ENCODE peak calls at places on chromosomes 16 and 17, in four cellular contexts. One of them, this sample, is unnamed.

GRCh38 chr17:80599546-80600305 is 55.1 kb downstream of the RPTOR start:
- DNase-seq in A549: peak
- DNase-seq in K562: peak
- DNase-seq in HepG2: peak
- DNase-seq in this sample: no peak

GRCh38 chr17:21294321-21295035 is 10.0 kb downstream of the MAP2K3 start:
- DNase-seq in A549: no peak
- DNase-seq in K562: peak
- DNase-seq in HepG2: no peak
- DNase-seq in this sample: no peak

GRCh38 chr16:27529962-27530361 is 19.8 kb downstream of the GTF3C1 start:
- DNase-seq in A549: no peak
- DNase-seq in K562: no peak
- DNase-seq in HepG2: no peak
- DNase-seq in this sample: no peak

GRCh38 chr17:30600830-30601494 is 123.8 kb downstream of the GOSR1 start:
- DNase-seq in A549: peak
- DNase-seq in K562: peak
- DNase-seq in HepG2: no peak
- DNase-seq in this sample: no peak

GRCh38 chr17:9022553-9023388 is 1.5 kb downstream of the NTN1 start:
- DNase-seq in A549: no peak
- DNase-seq in K562: no peak
- DNase-seq in HepG2: no peak
- DNase-seq in this sample: peak

GRCh38 chr16:24170407-24170806 is 85.7 kb upstream of the CACNG3 start:
- DNase-seq in A549: no peak
- DNase-seq in K562: no peak
- DNase-seq in HepG2: no peak
- DNase-seq in this sample: no peak

GRCh38 chr16:54511181-54511731 is 224.7 kb upstream of the IRX3 start:
- DNase-seq in A549: no peak
- DNase-seq in K562: no peak
- DNase-seq in HepG2: no peak
- DNase-seq in this sample: no peak

GRCh38 chr17:28527181-28527681 is 21.1 kb downstream of the FOXN1 start:
- DNase-seq in A549: no peak
- DNase-seq in K562: peak
- DNase-seq in HepG2: no peak
- DNase-seq in this sample: no peak

GRCh38 chr16:49918257-49918656 is 62.3 kb upstream of the ZNF423 start:
- DNase-seq in A549: no peak
- DNase-seq in K562: peak
- DNase-seq in HepG2: no peak
- DNase-seq in this sample: peak

GRCh38 chr16:11152677-11153321 is 103.2 kb downstream of the SOCS1 start:
- DNase-seq in A549: no peak
- DNase-seq in K562: no peak
- DNase-seq in HepG2: peak
- DNase-seq in this sample: no peak

GRCh38 chr17:17320188-17320910 is 17.2 kb downstream of the NT5M start:
- DNase-seq in A549: no peak
- DNase-seq in K562: no peak
- DNase-seq in HepG2: no peak
- DNase-seq in this sample: no peak

GRCh38 chr16:47492428-47493357 is 31.6 kb downstream of the PHKB start:
- DNase-seq in A549: no peak
- DNase-seq in K562: peak
- DNase-seq in HepG2: peak
- DNase-seq in this sample: no peak

GRCh38 chr17:17226451-17227265 is 10.3 kb downstream of the FLCN start:
- DNase-seq in A549: no peak
- DNase-seq in K562: no peak
- DNase-seq in HepG2: no peak
- DNase-seq in this sample: no peak

GRCh38 chr17:82649501-82650261 is 1.4 kb upstream of the WDR45B start:
- DNase-seq in A549: no peak
- DNase-seq in K562: no peak
- DNase-seq in HepG2: no peak
- DNase-seq in this sample: no peak

GRCh38 chr16:68884867-68885266 is 41.5 kb downstream of the TANGO6 start:
- DNase-seq in A549: no peak
- DNase-seq in K562: no peak
- DNase-seq in HepG2: no peak
- DNase-seq in this sample: no peak

GRCh38 chr17:13490427-13490826 is 111.3 kb downstream of the HS3ST3A1 start:
- DNase-seq in A549: no peak
- DNase-seq in K562: no peak
- DNase-seq in HepG2: no peak
- DNase-seq in this sample: no peak

GRCh38 chr16:24178496-24178895 is 77.6 kb upstream of the CACNG3 start:
- DNase-seq in A549: no peak
- DNase-seq in K562: no peak
- DNase-seq in HepG2: no peak
- DNase-seq in this sample: peak

GRCh38 chr16:84014570-84015327 is 27.8 kb downstream of the SLC38A8 start:
- DNase-seq in A549: no peak
- DNase-seq in K562: no peak
- DNase-seq in HepG2: no peak
- DNase-seq in this sample: no peak

GRCh38 chr16:53872248-53873221 is 168.6 kb downstream of the FTO start:
- DNase-seq in A549: no peak
- DNase-seq in K562: no peak
- DNase-seq in HepG2: no peak
- DNase-seq in this sample: no peak

GRCh38 chr16:69532761-69533459 is 32.9 kb upstream of the NFAT5 start:
- DNase-seq in A549: no peak
- DNase-seq in K562: no peak
- DNase-seq in HepG2: no peak
- DNase-seq in this sample: no peak

GRCh38 chr16:1810536-1810935 is 16.1 kb downstream of the HAGH start:
- DNase-seq in A549: no peak
- DNase-seq in K562: no peak
- DNase-seq in HepG2: no peak
- DNase-seq in this sample: no peak

GRCh38 chr16:1807626-1808025 is 14.1 kb upstream of the IGFALS start:
- DNase-seq in A549: no peak
- DNase-seq in K562: no peak
- DNase-seq in HepG2: no peak
- DNase-seq in this sample: no peak

GRCh38 chr16:1810106-1810505 is 16.5 kb downstream of the HAGH start:
- DNase-seq in A549: no peak
- DNase-seq in K562: no peak
- DNase-seq in HepG2: no peak
- DNase-seq in this sample: no peak

GRCh38 chr16:1808691-1809090 is 15.2 kb upstream of the IGFALS start:
- DNase-seq in A549: no peak
- DNase-seq in K562: no peak
- DNase-seq in HepG2: no peak
- DNase-seq in this sample: no peak

DNA sequence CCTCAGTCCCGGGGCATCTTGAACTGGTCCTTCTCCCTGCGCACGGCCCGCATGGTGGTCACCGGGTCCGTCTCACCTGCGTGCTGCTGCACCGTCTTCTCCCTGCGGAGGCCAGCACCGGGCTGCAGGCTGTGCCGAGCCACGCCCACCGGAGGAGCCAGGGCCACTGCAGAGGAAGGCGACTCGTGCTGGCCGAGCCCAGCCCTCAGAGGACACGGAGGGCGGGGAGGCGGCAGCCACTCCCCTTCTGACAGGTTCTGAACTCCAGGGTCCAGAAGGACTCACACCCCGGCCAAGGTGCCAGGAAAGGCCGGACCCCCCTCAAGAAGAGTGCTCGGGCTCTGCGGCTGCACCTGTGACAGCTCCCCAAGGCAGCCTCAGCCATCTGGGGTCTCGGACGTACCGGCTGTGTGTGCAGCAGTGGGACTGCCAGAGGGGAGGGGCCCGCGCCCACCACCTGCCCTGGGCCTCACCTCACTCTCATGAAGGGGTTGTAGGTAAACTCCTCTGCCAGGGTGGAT is 15.8 kb upstream of the IGFALS start:
- DNase-seq in A549: no peak
- DNase-seq in K562: peak
- DNase-seq in HepG2: no peak
- DNase-seq in this sample: peak
- TF ChIP-seq HMGXB4 in A549: no peak
- TF ChIP-seq HMGXB4 in K562: no peak
- TF ChIP-seq HMGXB4 in HepG2: no peak
- TF ChIP-seq HMGXB4 in this sample: no peak

GRCh38 chr17:74474043-74474792 is 7.8 kb downstream of the CD300A start:
- DNase-seq in A549: no peak
- DNase-seq in K562: no peak
- DNase-seq in HepG2: no peak
- DNase-seq in this sample: no peak
- TF ChIP-seq HMGXB4 in A549: no peak
- TF ChIP-seq HMGXB4 in K562: no peak
- TF ChIP-seq HMGXB4 in HepG2: no peak
- TF ChIP-seq HMGXB4 in this sample: no peak

GRCh38 chr17:75776399-75777242 is 8.0 kb upstream of the UNK start:
- DNase-seq in A549: no peak
- DNase-seq in K562: no peak
- DNase-seq in HepG2: no peak
- DNase-seq in this sample: no peak
- TF ChIP-seq HMGXB4 in A549: no peak
- TF ChIP-seq HMGXB4 in K562: no peak
- TF ChIP-seq HMGXB4 in HepG2: no peak
- TF ChIP-seq HMGXB4 in this sample: no peak

GRCh38 chr17:1985686-1986085 is 39.4 kb downstream of the RTN4RL1 start:
- DNase-seq in A549: no peak
- DNase-seq in K562: no peak
- DNase-seq in HepG2: no peak
- DNase-seq in this sample: peak

GRCh38 chr17:1985093-1985492 is 40.0 kb downstream of the RTN4RL1 start:
- DNase-seq in A549: no peak
- DNase-seq in K562: no peak
- DNase-seq in HepG2: no peak
- DNase-seq in this sample: no peak

GRCh38 chr17:1992541-1992940 is 32.6 kb downstream of the RTN4RL1 start:
- DNase-seq in A549: no peak
- DNase-seq in K562: no peak
- DNase-seq in HepG2: no peak
- DNase-seq in this sample: no peak

GRCh38 chr17:1989135-1989534 is 36.0 kb downstream of the RTN4RL1 start:
- DNase-seq in A549: peak
- DNase-seq in K562: no peak
- DNase-seq in HepG2: no peak
- DNase-seq in this sample: no peak

DNA sequence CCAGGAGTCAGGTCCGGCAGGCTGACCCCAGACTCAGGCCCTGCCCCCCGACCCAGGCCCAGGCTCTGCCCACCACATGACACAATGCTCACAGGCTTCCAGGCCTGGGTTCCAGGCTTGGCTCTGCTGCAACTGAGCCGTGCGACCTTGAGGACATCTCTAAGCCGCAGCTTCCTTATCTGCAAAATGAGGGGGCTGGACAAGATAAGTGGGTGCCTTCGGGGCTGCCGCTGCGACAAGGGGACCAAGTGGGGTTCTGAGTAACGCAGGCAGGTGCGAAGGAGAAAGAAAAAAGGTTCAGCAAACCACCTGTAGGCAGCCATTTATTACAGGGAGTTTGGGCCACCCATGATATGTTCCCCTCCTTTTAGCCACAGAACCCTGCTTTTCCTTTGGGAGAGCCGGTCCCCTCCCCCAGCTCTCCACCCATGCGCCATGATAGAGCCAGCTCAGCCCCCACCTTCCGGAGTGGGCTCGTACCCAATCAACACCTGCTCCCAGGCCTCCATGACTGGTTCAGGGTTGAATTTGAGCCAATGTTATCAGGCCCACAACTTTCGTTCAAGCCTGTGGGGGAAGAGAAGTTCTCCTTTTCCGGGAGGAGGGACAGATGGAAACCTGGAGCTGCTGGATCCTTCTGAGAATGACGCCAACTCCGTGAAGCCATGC is 38.2 kb downstream of the RTN4RL1 start:
- DNase-seq in A549: no peak
- DNase-seq in K562: peak
- DNase-seq in HepG2: no peak
- DNase-seq in this sample: no peak
- TF ChIP-seq HMGXB4 in A549: no peak
- TF ChIP-seq HMGXB4 in K562: no peak
- TF ChIP-seq HMGXB4 in HepG2: no peak
- TF ChIP-seq HMGXB4 in this sample: no peak

GRCh38 chr17:55962931-55963378 is 190.3 kb upstream of the ANKFN1 start:
- DNase-seq in A549: no peak
- DNase-seq in K562: no peak
- DNase-seq in HepG2: no peak
- DNase-seq in this sample: no peak
- TF ChIP-seq HMGXB4 in A549: no peak
- TF ChIP-seq HMGXB4 in K562: no peak
- TF ChIP-seq HMGXB4 in HepG2: no peak
- TF ChIP-seq HMGXB4 in this sample: no peak

GRCh38 chr16:51573191-51573590 is 422.1 kb upstream of the SALL1 start:
- DNase-seq in A549: no peak
- DNase-seq in K562: no peak
- DNase-seq in HepG2: no peak
- DNase-seq in this sample: no peak

GRCh38 chr16:51565149-51565548 is 414.1 kb upstream of the SALL1 start:
- DNase-seq in A549: no peak
- DNase-seq in K562: no peak
- DNase-seq in HepG2: no peak
- DNase-seq in this sample: no peak

DNA sequence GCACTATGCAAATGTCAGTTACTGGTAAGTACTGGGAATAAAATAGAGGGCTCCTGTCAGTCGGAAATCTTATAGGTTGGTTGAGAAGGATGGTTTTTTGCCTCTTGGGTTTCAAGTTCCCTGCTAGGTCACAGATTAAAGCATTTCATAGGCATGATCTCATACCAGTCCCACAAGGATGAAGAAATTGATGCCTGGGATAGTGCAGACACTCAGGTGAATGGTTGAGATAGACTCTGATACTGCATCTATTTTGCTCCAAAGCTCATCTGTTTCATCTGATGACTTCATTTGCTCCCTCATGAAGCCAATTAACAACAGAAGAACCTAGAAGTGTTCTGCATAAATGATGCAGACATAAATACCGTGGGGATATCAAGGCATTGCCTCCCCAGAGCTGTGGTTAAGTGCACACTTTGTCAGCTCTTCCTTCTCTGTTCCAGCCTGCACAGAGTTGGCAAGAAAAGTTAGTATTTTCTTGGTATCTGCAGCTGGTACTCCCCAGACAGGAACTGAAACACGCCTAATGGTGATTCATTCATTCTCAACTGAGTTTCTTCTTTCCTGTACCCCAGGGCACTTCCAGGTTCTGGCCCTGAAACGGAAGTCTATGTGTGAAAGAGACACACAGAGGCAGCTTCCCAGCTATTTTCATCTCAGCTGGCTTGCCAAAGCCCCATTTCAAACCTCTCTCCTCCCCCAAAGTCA is 418.3 kb upstream of the SALL1 start:
- DNase-seq in A549: peak
- DNase-seq in K562: no peak
- DNase-seq in HepG2: no peak
- DNase-seq in this sample: no peak
- TF ChIP-seq HMGXB4 in A549: no peak
- TF ChIP-seq HMGXB4 in K562: no peak
- TF ChIP-seq HMGXB4 in HepG2: no peak
- TF ChIP-seq HMGXB4 in this sample: no peak

GRCh38 chr16:80065565-80065964 is 465.0 kb upstream of the MAF start:
- DNase-seq in A549: no peak
- DNase-seq in K562: no peak
- DNase-seq in HepG2: no peak
- DNase-seq in this sample: no peak
- TF ChIP-seq HMGXB4 in A549: no peak
- TF ChIP-seq HMGXB4 in K562: no peak
- TF ChIP-seq HMGXB4 in HepG2: no peak
- TF ChIP-seq HMGXB4 in this sample: no peak

This sample was measured in WTC11.